ENCODE peak calls at places on chromosomes 6 and 20, in ten cellular contexts. S is HT1080; K is KBM-7; L is CD8-positive, alpha-beta memory T cell; E is activated CD4-positive, alpha-beta T cell treated with anti-CD3 and anti-CD28 coated beads, Interleukin-2, amount 10 ng/mL, durations not matched to agents 7 days and 5 days; U is BJ; Q is dorsolateral prefrontal cortex; D is AG10803; F is fibroblast of mammary gland; N is skeletal muscle cell. G is an unnamed sample.

GRCh38 chr20:9068896-9069663 is at the start of gene PLCB4:
- DNase-seq in D (peak; percentile 76), F (peak; percentile 25), N (no peak), L (no peak), S (peak; percentile 85), E (no peak), U (no peak), K (no peak), Q (peak; percentile 22), G (no peak)

GRCh38 chr20:44561876-44562275 is 20.5 kb upstream of the PKIG start:
- DNase-seq in D (no peak), N (no peak), K (no peak), Q (no peak), E (no peak), S (no peak), F (no peak), L (no peak), U (no peak), G (no peak)

GRCh38 chr20:17896771-17897369 is 71.7 kb downstream of the SNX5 start:
- DNase-seq in S (peak; percentile 27), U (no peak), N (no peak), K (no peak), F (peak; percentile 52), E (no peak), Q (no peak), L (no peak), D (no peak), G (no peak)

GRCh38 chr20:48761023-48761785 is 66.6 kb downstream of the PREX1 start:
- DNase-seq in F (no peak), E (peak; percentile 75), K (peak; percentile 56), L (peak; percentile 75), D (no peak), N (no peak), Q (no peak), S (no peak), U (no peak), G (no peak)

GRCh38 chr6:71080793-71081192 is 123.9 kb upstream of the B3GAT2 start:
- DNase-seq in N (peak; percentile 89), U (no peak), S (no peak), D (peak; percentile 49), L (no peak), F (peak; percentile 90), K (no peak), Q (no peak), E (no peak), G (no peak)

GRCh38 chr6:87183687-87184086 is 28.3 kb downstream of the ZNF292 start:
- DNase-seq in F (peak; percentile 87), K (no peak), N (peak; percentile 39), E (no peak), Q (no peak), D (peak; percentile 34), U (no peak), S (peak; percentile 2), L (no peak), G (no peak)

GRCh38 chr20:24985802-24986201 is 6.7 kb downstream of the APMAP start:
- DNase-seq in L (no peak), K (no peak), S (no peak), F (no peak), U (no peak), Q (no peak), N (no peak), D (no peak), E (no peak), G (no peak)

GRCh38 chr6:158219229-158219628 is 51.1 kb downstream of the GTF2H5 start:
- DNase-seq in D (peak; percentile 98), N (peak; percentile 88), L (no peak), K (no peak), Q (no peak), U (peak; percentile 78), E (no peak), F (peak; percentile 96), S (peak; percentile 62), G (no peak)

GRCh38 chr6:9173229-9173628 is 737.9 kb upstream of the SLC35B3 start:
- DNase-seq in N (no peak), S (no peak), K (no peak), L (no peak), D (no peak), Q (no peak), F (no peak), E (no peak), U (no peak), G (no peak)

GRCh38 chr6:104859225-104860146 is at the start of gene HACE1:
- DNase-seq in D (peak; percentile 85), Q (peak; percentile 85), S (peak; percentile 88), N (peak; percentile 68), E (peak; percentile 90), F (peak; percentile 88), L (peak; percentile 89), U (peak; percentile 41), K (peak; percentile 94), G (peak; percentile 85)

G was measured in C1 segment of cervical spinal cord.